ENCODE peak calls at places on chromosomes 12 and 14, in eight cellular contexts. K, Y, S, U, T, Q, Z and E are unnamed samples.

GRCh38 chr14:62532186-62532585 is 513.1 kb downstream of the KCNH5 start:
- DNase-seq in K (no peak), Y (no peak), Z (no peak), S (no peak), U (no peak), T (no peak), Q (no peak), E (no peak)

GRCh38 chr14:91985008-91985407 is 37.5 kb upstream of the FBLN5 start:
- DNase-seq in Z (no peak), T (no peak), Q (no peak), K (no peak), U (no peak), Y (no peak), S (no peak), E (no peak)

GRCh38 chr14:23113346-23114119 is 5.5 kb downstream of the CEBPE start:
- DNase-seq in U (no peak), S (no peak), Z (no peak), K (no peak), T (no peak), Q (peak), Y (no peak), E (no peak)

GRCh38 chr12:105935106-105935505 is 203.6 kb downstream of the NUAK1 start:
- DNase-seq in U (no peak), Y (no peak), S (no peak), K (no peak), Q (no peak), T (no peak), Z (no peak), E (no peak)

GRCh38 chr12:65836419-65837197 is 12.3 kb downstream of the HMGA2 start:
- DNase-seq in Z (no peak), K (no peak), U (no peak), Q (no peak), S (no peak), Y (no peak), T (no peak), E (no peak)

GRCh38 chr14:89320381-89321000 is 96.5 kb downstream of the FOXN3 start:
- DNase-seq in Q (no peak), K (no peak), S (no peak), U (no peak), Y (no peak), Z (no peak), T (no peak), E (no peak)

GRCh38 chr12:105555556-105555973 is 225.1 kb downstream of the C12orf75 start:
- DNase-seq in Q (no peak), Z (no peak), S (no peak), U (no peak), K (no peak), T (no peak), Y (no peak), E (no peak)

GRCh38 chr12:43737646-43738045 is 20.9 kb downstream of the PUS7L start:
- DNase-seq in Z (no peak), S (no peak), Q (no peak), U (no peak), K (no peak), T (peak), Y (no peak), E (no peak)

GRCh38 chr12:57149309-57149900 is 2.0 kb upstream of the LRP1-AS start:
- DNase-seq in T (no peak), U (no peak), Z (no peak), S (no peak), Y (no peak), K (no peak), Q (no peak), E (no peak)

GRCh38 chr12:105256921-105257320 is 20.9 kb upstream of the APPL2 start:
- DNase-seq in S (no peak), Y (no peak), T (peak), U (no peak), Z (no peak), Q (no peak), K (no peak), E (no peak)

GRCh38 chr14:24258548-24259265 is 4.3 kb downstream of the TGM1 start:
- DNase-seq in U (no peak), Z (no peak), Q (no peak), T (no peak), S (no peak), K (no peak), Y (no peak), E (no peak)

GRCh38 chr12:54579696-54580333 is 8.6 kb downstream of the PPP1R1A start:
- DNase-seq in S (peak), K (peak), Z (peak), T (peak), U (peak), Y (peak), Q (no peak), E (peak)

GRCh38 chr14:20429801-20430669 is 5.9 kb downstream of the KLHL33 start:
- DNase-seq in T (no peak), Y (no peak), U (peak), Z (no peak), S (no peak), Q (no peak), K (no peak), E (peak)

GRCh38 chr14:66359500-66359899 is 126.7 kb upstream of the CCDC196 start:
- DNase-seq in Y (peak), Q (no peak), T (peak), U (peak), S (peak), Z (peak), K (no peak), E (no peak)

GRCh38 chr12:15596174-15596573 is 193.0 kb downstream of the EPS8 start:
- DNase-seq in Q (no peak), U (no peak), Z (no peak), Y (no peak), K (no peak), S (no peak), T (no peak), E (no peak)

GRCh38 chr14:106586098-106586704 is 1059.8 kb downstream of the TMEM121 start:
- DNase-seq in U (no peak), Z (no peak), K (no peak), T (no peak), Y (peak), Q (no peak), S (peak), E (no peak)

GRCh38 chr14:24411468-24412454 is 13.0 kb downstream of the NYNRIN start:
- DNase-seq in S (peak), K (no peak), Q (no peak), U (peak), Y (peak), T (no peak), Z (peak), E (no peak)

GRCh38 chr14:22047105-22047504 is 373.5 kb upstream of the OR4E1 start:
- DNase-seq in K (no peak), U (no peak), Q (no peak), Y (no peak), Z (peak), T (no peak), S (no peak), E (peak)

GRCh38 chr14:96629558-96630222 is 127.5 kb downstream of the PAPOLA start:
- DNase-seq in U (no peak), T (no peak), K (peak), Z (no peak), Q (no peak), S (no peak), Y (no peak), E (no peak)

GRCh38 chr14:96130854-96131253 is 73.8 kb upstream of the BDKRB2 start:
- DNase-seq in Y (no peak), K (no peak), Z (no peak), Q (no peak), S (no peak), T (no peak), U (no peak), E (no peak)